ENCODE peak calls at places on chromosomes 12 and 14, in nine cellular contexts. G, M, J, N, B, Z, L, S and T are unnamed samples. For H3K4me1, the result is how much of the 10 kb centered on the place peaks cover.

GRCh38 chr12:8948711-8949524 is 527 bp downstream of the M6PR start:
- DNase-seq in L (peak), N (no peak), M (no peak), Z (peak), J (no peak), B (no peak), S (peak), G (peak), T (peak)

GRCh38 chr14:103512701-103513611 is 9.7 kb downstream of the CKB start:
- DNase-seq in G (peak), N (peak), J (peak), B (no peak), M (peak), L (peak), S (peak), Z (no peak), T (no peak)

GRCh38 chr12:103857164-103857563 is 16.1 kb upstream of the NT5DC3 start:
- DNase-seq in N (no peak), S (no peak), Z (no peak), B (no peak), M (no peak), J (no peak), G (no peak), L (no peak), T (no peak)

GRCh38 chr14:100288382-100289185 is 17.7 kb downstream of the SLC25A29 start:
- DNase-seq in B (no peak), G (no peak), L (no peak), J (peak), Z (no peak), S (peak), N (no peak), M (no peak), T (no peak)

GRCh38 chr12:71947645-71948105 is 9.0 kb downstream of the TPH2 start:
- DNase-seq in S (peak), Z (peak), G (no peak), J (no peak), N (peak), B (no peak), L (peak), M (no peak), T (no peak)

GRCh38 chr14:80942158-80942738 is 710 bp upstream of the CEP128 start:
- DNase-seq in B (no peak), G (no peak), J (no peak), Z (no peak), M (no peak), L (no peak), S (no peak), N (no peak), T (no peak)

GRCh38 chr14:91315844-91316267 is 71.4 kb upstream of the GPR68 start:
- DNase-seq in N (no peak), G (no peak), Z (peak), J (no peak), S (no peak), M (no peak), L (no peak), B (no peak), T (no peak)

GRCh38 chr12:38279756-38280155 is 36.8 kb upstream of the ALG10B start:
- DNase-seq in J (no peak), Z (no peak), S (no peak), M (no peak), N (no peak), B (no peak), L (no peak), G (no peak), T (no peak)

GRCh38 chr12:113702796-113703195 is 231.1 kb upstream of the LHX5 start:
- DNase-seq in J (no peak), Z (no peak), N (no peak), B (no peak), M (no peak), S (no peak), L (no peak), G (no peak), T (no peak)

GRCh38 chr14:69573841-69574265 is 818 bp downstream of the CCDC177 start:
- DNase-seq in N (no peak), L (peak), S (peak), J (no peak), B (no peak), Z (peak), M (no peak), G (peak), T (no peak)

GRCh38 chr14:89307409-89307808 is 109.6 kb downstream of the FOXN3 start:
- DNase-seq in N (no peak), M (no peak), B (no peak), J (no peak), G (no peak), Z (no peak), S (no peak), L (no peak), T (no peak)
- H3K4me1 ChIP-seq in N (under half), M (under half), B (under half), J (under half), G (under half), Z (under half), S (under half), L (under half), T (under half)

GRCh38 chr14:23284654-23285529 is 1.0 kb downstream of the HOMEZ start:
- DNase-seq in N (no peak), S (peak), G (no peak), B (no peak), Z (no peak), J (no peak), L (no peak), M (no peak), T (no peak)

GRCh38 chr14:23281247-23281646 is 4.7 kb downstream of the HOMEZ start:
- DNase-seq in J (no peak), G (no peak), B (no peak), M (no peak), N (no peak), L (no peak), S (no peak), Z (no peak), T (no peak)

GRCh38 chr14:23286904-23287479 is 1.1 kb upstream of the HOMEZ start:
- DNase-seq in B (no peak), N (no peak), G (no peak), L (no peak), M (no peak), S (peak), Z (no peak), J (no peak), T (no peak)

GRCh38 chr14:23286020-23286903 is at the start of gene HOMEZ:
- DNase-seq in N (peak), S (peak), Z (peak), G (peak), J (peak), M (peak), B (peak), L (peak), T (peak)

DNA sequence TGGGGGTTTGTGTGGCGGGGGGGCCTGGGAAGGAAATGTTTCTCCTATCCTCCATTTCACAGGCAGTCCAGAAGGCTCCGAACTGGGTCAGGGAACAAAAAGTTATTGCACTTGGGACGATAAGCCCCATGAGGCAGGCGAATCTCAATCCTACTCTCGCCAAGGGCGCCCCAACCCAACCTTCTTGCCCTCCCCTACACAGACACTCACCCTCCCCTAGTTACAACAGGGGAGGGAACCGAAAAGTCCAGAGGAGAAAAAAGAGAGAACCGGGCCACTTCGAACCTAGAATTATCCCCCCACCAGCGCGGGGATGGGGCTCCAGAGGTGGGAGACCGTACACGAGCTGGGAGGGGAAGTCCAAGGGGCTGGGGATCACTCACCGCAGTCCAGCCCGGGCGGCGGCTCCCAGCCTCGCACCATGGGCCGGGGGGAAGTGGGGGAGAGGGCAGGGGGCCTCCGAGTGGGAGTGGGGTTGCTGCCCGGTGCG is 357 bp downstream of the HOMEZ start:
- DNase-seq in M (no peak), S (peak), Z (no peak), G (no peak), B (no peak), L (no peak), N (no peak), J (no peak), T (peak)
- H3K27ac ChIP-seq in M (peak), S (peak), Z (no peak), G (peak), B (peak), L (peak), N (peak), J (peak), T (peak)

DNA sequence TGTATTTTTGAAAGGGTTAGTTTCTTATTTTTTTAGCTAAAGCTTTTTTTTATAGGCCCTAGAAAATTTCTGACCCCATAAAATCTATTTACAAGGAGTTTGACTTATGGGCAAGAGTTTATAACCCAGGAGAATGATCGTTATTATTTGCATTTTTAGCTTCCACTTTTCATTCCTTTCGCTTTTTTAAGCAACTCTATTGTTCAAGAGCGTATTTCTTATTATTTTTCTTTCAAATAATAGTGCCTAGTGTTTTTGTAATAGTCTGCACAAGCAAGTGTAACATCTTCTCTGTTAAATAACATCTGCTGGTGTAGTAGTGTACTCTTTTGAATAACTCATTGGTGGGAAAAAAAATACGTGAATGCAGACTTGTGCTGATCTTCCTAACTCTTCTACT is 216.3 kb downstream of the ERC1 start:
- DNase-seq in S (no peak), B (no peak), Z (no peak), M (no peak), G (no peak), L (no peak), N (no peak), J (no peak), T (no peak)
- H3K4me1 ChIP-seq in S (under half), B (under half), Z (under half), M (under half), G (under half), L (under half), N (under half), J (under half), T (under half)

GRCh38 chr12:43060738-43061137 is 471.2 kb upstream of the PRICKLE1 start:
- DNase-seq in N (no peak), G (no peak), L (no peak), M (no peak), B (no peak), Z (no peak), J (no peak), S (no peak), T (no peak)
- H3K27ac ChIP-seq in N (no peak), G (no peak), L (no peak), M (no peak), B (no peak), Z (no peak), J (no peak), S (no peak), T (no peak)